ENCODE peak calls at places on chromosome 15, in five cellular contexts. One of them, this sample, is unnamed.

GRCh38 chr15:40092416-40093223 is 16.1 kb downstream of the BMF start:
- DNase-seq in cardiac muscle cell: peak
- DNase-seq in upper lobe of left lung: peak
- DNase-seq in PC-3: no peak
- DNase-seq in astrocyte: peak
- DNase-seq in this sample: no peak

GRCh38 chr15:78000089-78000926 is 77.2 kb downstream of the TBC1D2B start:
- DNase-seq in cardiac muscle cell: peak
- DNase-seq in upper lobe of left lung: peak
- DNase-seq in PC-3: peak
- DNase-seq in astrocyte: peak
- DNase-seq in this sample: peak

GRCh38 chr15:65286069-65286703 is 497 bp downstream of the PARP16 start:
- DNase-seq in cardiac muscle cell: peak
- DNase-seq in upper lobe of left lung: peak
- DNase-seq in PC-3: peak
- DNase-seq in astrocyte: peak
- DNase-seq in this sample: no peak

GRCh38 chr15:90165659-90166489 is 35.3 kb upstream of the SEMA4B start:
- DNase-seq in cardiac muscle cell: peak
- DNase-seq in upper lobe of left lung: peak
- DNase-seq in PC-3: peak
- DNase-seq in astrocyte: peak
- DNase-seq in this sample: peak

GRCh38 chr15:58240191-58240932 is 102.2 kb downstream of the AQP9 start:
- DNase-seq in cardiac muscle cell: no peak
- DNase-seq in upper lobe of left lung: no peak
- DNase-seq in PC-3: no peak
- DNase-seq in astrocyte: no peak
- DNase-seq in this sample: no peak

GRCh38 chr15:79474252-79474651 is 42.1 kb downstream of the MINAR1 start:
- DNase-seq in cardiac muscle cell: peak
- DNase-seq in upper lobe of left lung: no peak
- DNase-seq in PC-3: no peak
- DNase-seq in astrocyte: peak
- DNase-seq in this sample: no peak

GRCh38 chr15:29065571-29065970 is 179.8 kb downstream of the APBA2 start:
- DNase-seq in cardiac muscle cell: no peak
- DNase-seq in upper lobe of left lung: no peak
- DNase-seq in PC-3: no peak
- DNase-seq in astrocyte: no peak
- DNase-seq in this sample: no peak

GRCh38 chr15:23422099-23422945 is 24.7 kb downstream of the GOLGA6L2 start:
- DNase-seq in cardiac muscle cell: peak
- DNase-seq in upper lobe of left lung: no peak
- DNase-seq in PC-3: no peak
- DNase-seq in astrocyte: no peak
- DNase-seq in this sample: no peak

GRCh38 chr15:60272623-60273022 is 125.2 kb downstream of the ANXA2 start:
- DNase-seq in cardiac muscle cell: no peak
- DNase-seq in upper lobe of left lung: no peak
- DNase-seq in PC-3: no peak
- DNase-seq in astrocyte: no peak
- DNase-seq in this sample: no peak

GRCh38 chr15:92661961-92662360 is 6.4 kb upstream of the FAM174B start:
- DNase-seq in cardiac muscle cell: no peak
- DNase-seq in upper lobe of left lung: no peak
- DNase-seq in PC-3: no peak
- DNase-seq in astrocyte: no peak
- DNase-seq in this sample: no peak

GRCh38 chr15:27989428-27989827 is 109.7 kb downstream of the OCA2 start:
- DNase-seq in cardiac muscle cell: no peak
- DNase-seq in upper lobe of left lung: no peak
- DNase-seq in PC-3: no peak
- DNase-seq in astrocyte: no peak
- DNase-seq in this sample: no peak
- TF ChIP-seq CTCF in cardiac muscle cell: no peak
- TF ChIP-seq CTCF in upper lobe of left lung: no peak
- TF ChIP-seq CTCF in PC-3: no peak
- TF ChIP-seq CTCF in astrocyte: no peak
- TF ChIP-seq CTCF in this sample: no peak

DNA sequence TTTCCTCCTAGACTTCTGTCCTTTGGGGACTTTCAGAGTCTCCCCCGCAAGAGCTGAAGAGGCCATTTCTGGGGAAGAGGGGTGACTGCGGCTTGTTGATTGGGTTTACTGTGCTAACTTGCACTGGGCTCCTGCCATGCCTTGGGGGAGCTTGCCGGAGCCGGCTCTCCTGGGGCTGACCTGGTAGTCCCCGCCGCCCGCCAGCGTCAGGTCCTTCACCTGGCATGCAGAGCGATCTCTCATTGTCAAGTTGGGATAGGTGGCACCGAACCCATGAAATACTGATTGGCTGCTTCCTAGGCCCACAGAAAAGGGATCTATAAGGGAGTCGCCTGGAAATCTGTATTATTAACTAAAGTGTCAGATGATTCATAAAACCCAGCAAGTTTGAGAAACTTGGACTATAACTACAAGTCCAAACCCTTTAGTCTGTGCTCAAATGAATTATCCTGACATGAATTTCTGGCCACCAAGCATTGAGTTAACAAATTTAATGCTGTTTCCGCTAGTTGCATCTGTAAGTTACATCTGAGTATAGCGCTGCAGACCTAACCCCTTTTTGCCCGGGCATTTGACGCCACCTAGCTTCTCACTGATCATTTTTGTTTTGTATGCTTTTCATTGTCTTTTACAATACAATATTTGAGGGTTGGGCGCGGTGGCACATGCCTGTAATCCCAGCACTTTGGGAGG is 605 bp upstream of the IMP3 start:
- DNase-seq in cardiac muscle cell: peak
- DNase-seq in upper lobe of left lung: peak
- DNase-seq in PC-3: peak
- DNase-seq in astrocyte: peak
- DNase-seq in this sample: no peak
- H3K27ac ChIP-seq in cardiac muscle cell: peak
- H3K27ac ChIP-seq in upper lobe of left lung: peak
- H3K27ac ChIP-seq in PC-3: peak
- H3K27ac ChIP-seq in astrocyte: peak
- H3K27ac ChIP-seq in this sample: peak

GRCh38 chr15:63054985-63055384 is 12.4 kb downstream of the TPM1 start:
- DNase-seq in cardiac muscle cell: no peak
- DNase-seq in upper lobe of left lung: no peak
- DNase-seq in PC-3: no peak
- DNase-seq in astrocyte: no peak
- DNase-seq in this sample: no peak

GRCh38 chr15:63057454-63058335 is 15.1 kb downstream of the TPM1 start:
- DNase-seq in cardiac muscle cell: no peak
- DNase-seq in upper lobe of left lung: no peak
- DNase-seq in PC-3: no peak
- DNase-seq in astrocyte: no peak
- DNase-seq in this sample: no peak

GRCh38 chr15:63054281-63054683 is 11.7 kb downstream of the TPM1 start:
- DNase-seq in cardiac muscle cell: no peak
- DNase-seq in upper lobe of left lung: no peak
- DNase-seq in PC-3: no peak
- DNase-seq in astrocyte: no peak
- DNase-seq in this sample: no peak

GRCh38 chr15:63059075-63059474 is 16.5 kb downstream of the TPM1 start:
- DNase-seq in cardiac muscle cell: no peak
- DNase-seq in upper lobe of left lung: no peak
- DNase-seq in PC-3: no peak
- DNase-seq in astrocyte: no peak
- DNase-seq in this sample: no peak

GRCh38 chr15:63056843-63057242 is 14.3 kb downstream of the TPM1 start:
- DNase-seq in cardiac muscle cell: peak
- DNase-seq in upper lobe of left lung: no peak
- DNase-seq in PC-3: no peak
- DNase-seq in astrocyte: no peak
- DNase-seq in this sample: no peak
- TF ChIP-seq CTCF in cardiac muscle cell: no peak
- TF ChIP-seq CTCF in upper lobe of left lung: no peak
- TF ChIP-seq CTCF in PC-3: no peak
- TF ChIP-seq CTCF in astrocyte: no peak
- TF ChIP-seq CTCF in this sample: no peak

DNA sequence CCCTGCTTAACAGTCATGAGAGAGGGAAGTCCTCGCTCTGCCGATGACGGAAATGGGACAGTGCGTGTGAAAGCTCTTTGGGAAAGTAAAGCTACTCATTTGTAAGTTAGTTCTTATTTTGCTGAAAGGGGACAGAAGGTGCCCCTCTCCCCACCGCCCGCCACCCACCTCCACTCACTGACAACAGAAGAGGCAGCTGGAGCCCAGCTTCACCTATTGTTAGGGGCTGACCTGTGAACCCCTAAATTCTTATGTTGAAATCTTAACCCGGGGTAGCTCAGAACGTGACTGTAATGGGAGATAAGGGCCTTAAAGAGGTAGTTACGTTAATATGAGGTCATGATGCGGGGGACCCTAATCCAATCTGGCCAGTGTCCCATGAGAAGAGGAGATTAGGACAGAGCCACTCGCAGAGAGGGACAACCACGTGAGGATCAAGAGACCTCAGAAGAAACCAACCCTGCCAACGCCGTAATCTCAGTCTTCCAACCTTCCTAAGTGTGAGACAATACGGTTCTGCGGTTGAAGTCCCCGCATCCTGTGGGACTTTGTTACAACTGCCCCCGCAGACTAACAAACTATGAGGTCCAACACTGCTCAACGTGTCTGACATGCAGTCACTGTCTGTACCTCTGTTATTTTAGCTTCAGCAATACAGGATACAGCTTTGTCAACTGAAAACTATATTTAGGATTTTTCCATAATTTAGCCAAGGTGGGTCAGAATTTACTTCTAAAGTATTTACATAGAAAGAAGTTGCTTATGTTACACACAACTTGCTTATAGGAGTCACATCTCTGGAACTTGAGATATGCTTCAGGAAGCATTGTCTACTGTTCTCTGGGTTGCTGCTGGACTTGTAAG is 51.7 kb downstream of the PCSK6 start:
- DNase-seq in cardiac muscle cell: no peak
- DNase-seq in upper lobe of left lung: no peak
- DNase-seq in PC-3: no peak
- DNase-seq in astrocyte: no peak
- DNase-seq in this sample: no peak
- H3K27ac ChIP-seq in cardiac muscle cell: no peak
- H3K27ac ChIP-seq in upper lobe of left lung: no peak
- H3K27ac ChIP-seq in PC-3: no peak
- H3K27ac ChIP-seq in astrocyte: no peak
- H3K27ac ChIP-seq in this sample: no peak

DNA sequence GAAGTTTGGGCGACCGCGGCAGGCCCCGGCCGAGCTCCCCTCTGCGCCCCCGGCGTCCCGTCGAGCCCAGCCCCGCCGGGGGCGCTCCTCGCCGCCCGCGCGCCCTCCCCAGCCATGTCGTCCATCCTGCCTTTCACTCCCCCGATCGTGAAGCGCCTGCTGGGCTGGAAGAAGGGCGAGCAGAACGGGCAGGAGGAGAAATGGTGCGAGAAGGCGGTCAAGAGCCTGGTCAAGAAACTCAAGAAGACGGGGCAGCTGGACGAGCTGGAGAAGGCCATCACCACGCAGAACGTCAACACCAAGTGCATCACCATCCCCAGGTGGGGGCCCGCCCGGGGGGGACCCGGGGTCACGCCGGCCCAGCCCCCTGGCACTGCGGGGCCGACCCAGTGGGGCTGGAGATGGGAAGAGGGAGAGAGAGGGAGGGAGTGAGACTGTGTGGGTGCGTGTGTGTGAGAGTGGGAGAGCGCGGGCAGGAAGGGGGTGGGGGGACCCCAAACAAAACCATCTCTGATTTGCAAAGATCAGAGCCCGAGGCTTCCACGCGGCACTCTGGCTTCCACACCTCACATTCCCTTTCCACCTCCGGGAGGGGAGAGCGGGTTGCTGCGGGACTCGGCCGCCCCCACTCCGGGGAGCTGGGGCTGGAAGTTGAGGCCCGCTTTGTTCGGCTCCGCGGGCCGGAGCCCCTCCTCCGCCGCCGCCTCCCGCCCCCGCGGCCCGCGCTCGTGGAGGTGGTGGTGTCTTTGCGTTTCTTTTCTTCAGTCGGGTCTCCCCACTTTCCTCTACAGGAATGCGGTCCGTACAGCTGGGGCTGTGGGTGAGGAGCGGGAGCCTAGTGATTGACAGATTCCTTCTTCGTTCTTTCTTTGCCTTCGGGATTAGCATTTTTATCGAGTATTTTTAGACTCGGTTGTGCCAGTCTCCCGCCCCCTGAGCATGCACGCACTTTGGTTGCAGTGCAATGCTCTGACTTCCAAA is 929 bp downstream of the SMAD3 start:
- DNase-seq in cardiac muscle cell: no peak
- DNase-seq in upper lobe of left lung: no peak
- DNase-seq in PC-3: no peak
- DNase-seq in astrocyte: no peak
- DNase-seq in this sample: no peak
- TF ChIP-seq CTCF in cardiac muscle cell: no peak
- TF ChIP-seq CTCF in upper lobe of left lung: no peak
- TF ChIP-seq CTCF in PC-3: no peak
- TF ChIP-seq CTCF in astrocyte: no peak
- TF ChIP-seq CTCF in this sample: no peak